ENCODE peak calls at places on chromosomes 7 and 10, in nine cellular contexts. N is heart right ventricle, H is choroid plexus epithelial cell, A is hepatocyte, P is heart left ventricle, M is brain microvascular endothelial cell, B is neural progenitor cell, J is GM12865, O is retinal pigment epithelial cell. T is an unnamed sample.

GRCh38 chr7:27411145-27411544 is 168.5 kb downstream of the EVX1 start:
- DNase-seq in P (no peak), N (no peak), O (no peak), M (no peak), A (no peak), H (no peak), B (no peak), J (no peak), T (no peak)

GRCh38 chr7:129435414-129435829 is 1.2 kb downstream of the STRIP2 start:
- DNase-seq in N (no peak), J (no peak), B (no peak), P (no peak), A (no peak), H (no peak), O (no peak), M (no peak), T (no peak)

GRCh38 chr7:149816794-149817193 is 21.4 kb upstream of the ZNF862 start:
- DNase-seq in O (no peak), A (no peak), M (no peak), H (no peak), J (no peak), P (no peak), B (no peak), N (no peak), T (no peak)

GRCh38 chr7:74544706-74545469 is 91.2 kb downstream of the GTF2IRD1 start:
- DNase-seq in B (peak), O (no peak), P (no peak), M (peak), N (no peak), H (peak), A (peak), J (peak), T (peak)

GRCh38 chr7:78326189-78326588 is 527.6 kb downstream of the PHTF2 start:
- DNase-seq in B (no peak), M (peak), O (peak), P (no peak), N (no peak), A (peak), J (no peak), H (peak), T (no peak)

GRCh38 chr7:22793593-22794462 is 28.8 kb downstream of the TOMM7 start:
- DNase-seq in N (no peak), P (no peak), O (no peak), M (no peak), B (no peak), A (no peak), H (no peak), J (no peak), T (no peak)

GRCh38 chr7:22210355-22210754 is 146.6 kb downstream of the RAPGEF5 start:
- DNase-seq in N (no peak), M (no peak), P (no peak), J (peak), H (no peak), O (peak), B (no peak), A (no peak), T (no peak)

GRCh38 chr10:50623299-50624153 is at the start of gene SGMS1:
- DNase-seq in M (peak), H (peak), J (peak), A (peak), N (peak), P (peak), B (peak), O (peak), T (peak)

GRCh38 chr7:8261711-8262695 is at the start of gene ICA1:
- DNase-seq in J (peak), O (peak), A (peak), N (peak), M (peak), H (peak), B (peak), P (peak), T (no peak)

GRCh38 chr7:16067695-16068094 is 353.6 kb downstream of the CRPPA start:
- DNase-seq in A (no peak), B (no peak), O (no peak), H (no peak), M (no peak), J (no peak), P (no peak), N (no peak), T (no peak)

GRCh38 chr7:32206987-32207386 is 136.8 kb upstream of the PDE1C start:
- DNase-seq in A (peak), B (peak), O (no peak), N (peak), M (peak), J (no peak), P (peak), H (peak), T (peak)
- TF ChIP-seq CTCF in A (peak), B (peak), O (peak), N (peak), M (peak), J (no peak), P (peak), H (peak), T (peak)

GRCh38 chr7:102221961-102222360 is 64.7 kb upstream of the SH2B2 start:
- DNase-seq in N (no peak), H (no peak), B (no peak), P (no peak), A (no peak), O (no peak), J (no peak), M (no peak), T (no peak)

GRCh38 chr7:102227371-102227770 is 59.3 kb upstream of the SH2B2 start:
- DNase-seq in B (no peak), M (no peak), J (no peak), A (no peak), O (no peak), P (no peak), H (no peak), N (no peak), T (no peak)

GRCh38 chr7:102222445-102222844 is 64.2 kb upstream of the SH2B2 start:
- DNase-seq in B (no peak), J (no peak), H (no peak), P (no peak), A (no peak), N (no peak), M (no peak), O (no peak), T (peak)

GRCh38 chr7:102223175-102223574 is 63.5 kb upstream of the SH2B2 start:
- DNase-seq in O (no peak), B (no peak), M (no peak), A (no peak), N (no peak), H (no peak), J (no peak), P (no peak), T (no peak)

GRCh38 chr7:102225025-102225424 is 61.6 kb upstream of the SH2B2 start:
- DNase-seq in H (no peak), M (no peak), N (no peak), A (no peak), B (no peak), J (no peak), O (no peak), P (no peak), T (no peak)
- H3K4me3 ChIP-seq in H (no peak), M (no peak), N (no peak), A (no peak), B (no peak), J (no peak), O (no peak), P (no peak), T (no peak)

GRCh38 chr7:28533731-28534531 is 121.6 kb downstream of the CREB5 start:
- DNase-seq in P (peak), N (peak), A (no peak), H (no peak), B (no peak), O (no peak), M (peak), J (no peak), T (peak)

GRCh38 chr7:28539289-28539981 is 127.1 kb downstream of the CREB5 start:
- DNase-seq in M (no peak), O (no peak), P (no peak), J (peak), B (no peak), H (no peak), A (no peak), N (no peak), T (no peak)

GRCh38 chr7:28533267-28533666 is 120.9 kb downstream of the CREB5 start:
- DNase-seq in J (peak), N (no peak), P (no peak), M (no peak), A (no peak), O (no peak), H (no peak), B (no peak), T (no peak)

GRCh38 chr7:28530175-28531142 is 118.1 kb downstream of the CREB5 start:
- DNase-seq in N (peak), M (no peak), J (no peak), B (no peak), A (no peak), H (peak), P (peak), O (no peak), T (peak)

DNA sequence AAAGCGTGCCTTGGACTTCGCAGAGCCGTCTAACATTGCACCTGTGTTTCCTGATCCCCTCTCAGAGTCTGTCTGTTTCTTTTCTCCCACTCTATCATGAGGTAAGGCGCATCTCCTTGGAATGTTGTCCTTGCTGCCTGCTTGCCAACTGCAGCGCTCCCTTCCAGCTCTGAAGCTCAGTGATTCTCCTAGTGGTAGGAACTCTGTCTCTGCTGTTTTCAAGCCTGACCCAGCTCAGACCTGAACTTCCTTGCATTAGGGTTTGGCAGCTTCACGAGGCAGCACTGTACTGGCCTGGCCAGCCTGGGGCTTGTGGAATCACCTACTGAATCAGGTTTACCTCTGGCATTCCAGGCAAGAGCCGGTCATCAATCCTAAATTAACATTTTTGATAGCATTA is 123.9 kb downstream of the CREB5 start:
- DNase-seq in O (no peak), P (no peak), B (peak), H (peak), J (no peak), N (no peak), A (peak), M (peak), T (no peak)
- TF ChIP-seq CTCF in O (peak), P (no peak), B (peak), H (peak), J (no peak), N (no peak), A (peak), M (peak), T (peak)

GRCh38 chr10:103153765-103154197 is 39.3 kb downstream of the NT5C2 start:
- DNase-seq in N (no peak), J (no peak), P (no peak), M (no peak), A (no peak), B (peak), O (peak), H (peak), T (peak)
- H3K4me3 ChIP-seq in N (peak), J (no peak), P (peak), M (no peak), A (peak), B (peak), O (no peak), H (peak), T (no peak)

DNA sequence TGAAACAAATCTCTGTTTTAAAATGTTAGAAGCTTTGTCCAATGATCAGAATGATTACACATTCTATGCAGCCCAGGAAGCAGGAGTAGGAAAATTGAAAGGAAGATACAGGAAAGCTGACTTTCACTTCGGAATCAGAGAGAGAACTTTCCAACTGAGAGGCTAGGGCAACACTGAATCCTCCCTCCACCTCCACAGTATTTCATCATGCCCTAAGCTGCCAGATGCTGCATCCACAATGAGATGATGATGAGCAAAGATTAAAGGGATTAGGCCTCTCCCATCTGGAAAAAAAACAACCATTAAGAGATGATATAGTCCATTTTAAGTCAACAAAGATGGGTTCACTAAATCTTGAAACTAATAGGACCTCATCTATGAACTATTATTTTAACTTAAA is 215.6 kb downstream of the GPR37 start:
- DNase-seq in P (no peak), N (no peak), A (no peak), J (no peak), M (no peak), O (no peak), H (peak), B (no peak), T (no peak)
- TF ChIP-seq CTCF in P (no peak), N (no peak), A (no peak), J (no peak), M (no peak), O (no peak), H (no peak), B (no peak), T (no peak)

DNA sequence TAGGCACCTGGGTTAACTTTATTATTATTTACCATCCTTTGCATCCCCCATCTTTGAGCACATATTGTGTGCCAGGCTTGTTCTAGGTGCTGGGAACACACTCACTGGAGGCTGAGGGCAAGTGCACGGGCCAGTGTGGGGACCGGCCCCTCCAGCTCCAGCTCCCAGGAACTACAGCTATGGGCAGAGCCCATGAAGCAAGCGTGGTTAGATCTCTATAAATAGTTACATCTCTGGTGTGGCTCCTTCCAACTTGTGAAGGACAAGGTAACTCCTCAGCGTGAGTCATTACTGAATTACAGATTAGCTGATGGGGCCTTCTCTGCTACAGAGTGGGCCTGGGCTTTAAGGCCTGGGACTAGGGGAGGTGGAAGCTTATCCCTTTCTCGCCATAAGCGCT is 583.5 kb downstream of the SDK1 start:
- DNase-seq in H (no peak), B (no peak), M (no peak), P (no peak), A (no peak), N (no peak), J (no peak), O (no peak), T (no peak)
- H3K4me3 ChIP-seq in H (no peak), B (no peak), M (no peak), P (no peak), A (no peak), N (no peak), J (no peak), O (no peak), T (no peak)

GRCh38 chr7:69739182-69739581 is 140.9 kb downstream of the AUTS2 start:
- DNase-seq in J (peak), H (no peak), B (no peak), O (no peak), M (no peak), N (no peak), P (no peak), A (no peak), T (no peak)

GRCh38 chr7:69735582-69735981 is 137.3 kb downstream of the AUTS2 start:
- DNase-seq in H (no peak), A (no peak), P (no peak), O (no peak), J (no peak), N (no peak), M (no peak), B (peak), T (no peak)

GRCh38 chr7:69738396-69738889 is 140.2 kb downstream of the AUTS2 start:
- DNase-seq in J (peak), M (no peak), N (no peak), H (peak), P (no peak), B (peak), O (peak), A (peak), T (peak)

GRCh38 chr7:69739906-69740545 is 141.8 kb downstream of the AUTS2 start:
- DNase-seq in M (no peak), A (no peak), H (peak), P (peak), B (peak), O (no peak), J (peak), N (peak), T (no peak)

DNA sequence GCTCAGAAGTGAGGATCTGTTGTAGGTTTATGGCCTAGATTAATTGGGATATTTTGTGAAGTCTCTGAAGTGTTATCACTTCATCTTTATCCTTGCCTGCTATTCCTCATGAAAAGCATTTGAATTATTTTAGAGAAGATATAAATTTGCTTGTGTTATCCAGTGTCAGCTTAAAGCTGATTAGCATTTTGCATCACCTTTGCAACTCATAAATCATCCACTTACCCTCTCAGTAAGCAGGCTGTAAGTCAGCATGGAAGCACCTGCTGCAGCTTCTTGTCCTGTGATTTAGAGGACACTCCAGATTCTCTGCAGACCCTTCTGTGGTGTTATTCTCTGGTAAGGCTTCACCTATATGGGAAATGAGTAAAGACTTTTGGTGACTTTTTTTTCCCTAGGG is 138.1 kb downstream of the AUTS2 start:
- DNase-seq in J (no peak), P (no peak), B (no peak), O (no peak), H (no peak), N (no peak), M (no peak), A (no peak), T (no peak)
- TF ChIP-seq CTCF in J (no peak), P (no peak), B (no peak), O (no peak), H (no peak), N (no peak), M (no peak), A (no peak), T (no peak)

GRCh38 chr10:89393898-89394297 is 1.5 kb downstream of the IFIT1 start:
- DNase-seq in N (no peak), O (no peak), J (no peak), B (no peak), M (no peak), A (no peak), P (no peak), H (no peak), T (no peak)
- H3K4me3 ChIP-seq in N (peak), O (no peak), J (peak), B (no peak), M (no peak), A (no peak), P (peak), H (peak), T (no peak)

GRCh38 chr10:110353244-110354119 is 48.8 kb upstream of the SMNDC1 start:
- DNase-seq in J (no peak), P (no peak), M (peak), A (peak), O (no peak), H (peak), B (peak), N (no peak), T (no peak)

GRCh38 chr10:110352930-110353243 is 48.2 kb upstream of the SMNDC1 start:
- DNase-seq in N (no peak), B (no peak), P (no peak), A (no peak), M (no peak), O (no peak), H (no peak), J (no peak), T (no peak)

GRCh38 chr10:110349826-110350225 is 45.1 kb upstream of the SMNDC1 start:
- DNase-seq in O (no peak), N (no peak), M (no peak), A (no peak), P (no peak), H (no peak), B (no peak), J (no peak), T (no peak)

GRCh38 chr10:110348351-110348750 is 43.6 kb upstream of the SMNDC1 start:
- DNase-seq in O (no peak), M (no peak), P (no peak), N (no peak), B (no peak), J (no peak), H (no peak), A (no peak), T (no peak)

DNA sequence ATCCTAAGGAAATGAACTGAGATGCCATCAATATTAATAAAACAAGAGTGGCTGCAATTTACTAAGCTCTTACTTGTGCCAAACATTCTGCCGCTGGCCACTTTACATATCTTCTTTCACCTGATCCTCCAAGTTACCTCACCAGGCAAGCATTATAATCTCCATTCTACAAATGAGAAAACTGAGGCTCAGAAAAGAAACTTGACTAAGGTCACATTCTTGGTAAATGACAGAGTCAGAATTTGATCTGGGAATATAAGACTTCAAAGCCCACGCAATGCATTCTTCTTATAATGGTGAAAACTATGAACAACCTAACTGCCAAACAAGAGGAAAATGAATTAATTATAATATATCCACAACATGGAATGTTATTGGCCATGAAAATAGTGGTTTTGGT is 46.1 kb upstream of the SMNDC1 start:
- DNase-seq in A (no peak), M (no peak), J (no peak), O (peak), N (no peak), B (no peak), P (no peak), H (no peak), T (no peak)
- TF ChIP-seq CTCF in A (no peak), M (no peak), J (no peak), O (no peak), N (no peak), B (no peak), P (no peak), H (no peak), T (no peak)

DNA sequence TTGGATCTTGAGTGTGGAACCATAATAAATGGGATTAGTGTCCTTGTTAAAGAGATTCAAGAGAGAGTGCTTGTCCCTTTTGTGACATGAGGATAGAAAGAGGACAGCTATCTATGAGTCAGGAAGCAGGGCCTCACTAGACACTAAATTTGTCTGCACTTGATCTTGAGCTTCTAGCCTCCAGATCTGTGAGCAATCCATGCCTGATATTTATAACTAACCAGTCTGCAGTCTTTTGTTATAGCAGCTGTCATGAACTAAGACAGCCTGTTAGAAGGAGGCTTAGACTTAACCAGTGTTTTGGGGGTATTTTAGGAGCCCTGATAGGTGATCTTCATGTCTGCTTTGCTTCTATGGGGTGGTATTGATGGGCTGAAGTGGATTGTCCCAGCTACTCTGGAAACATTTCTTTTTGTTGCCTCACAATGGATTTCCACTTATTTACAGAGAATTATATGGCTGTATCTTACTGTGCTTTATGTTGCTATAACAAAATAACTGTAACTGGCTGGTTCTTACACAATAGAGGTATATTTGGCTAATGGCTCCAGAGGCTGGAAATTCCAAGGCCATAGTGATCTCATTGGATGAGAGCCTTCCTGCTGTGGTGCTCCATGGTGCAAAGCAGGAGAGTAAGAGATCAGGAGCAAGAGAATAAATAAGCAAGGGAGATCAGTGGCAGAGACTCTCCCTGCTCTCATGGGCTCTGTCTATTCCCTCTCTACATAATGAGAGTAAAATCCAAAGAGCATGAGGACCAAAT is 23.4 kb upstream of the AKR1C3 start:
- DNase-seq in O (no peak), P (no peak), N (no peak), M (no peak), H (peak), J (no peak), B (no peak), A (no peak), T (no peak)
- H3K4me3 ChIP-seq in O (no peak), P (peak), N (peak), M (no peak), H (no peak), J (no peak), B (no peak), A (no peak), T (no peak)